ENCODE peak calls at places on chromosome 3, in nine cellular contexts. C is mammary epithelial cell, K is suprapubic skin, Z is HFF-Myc, N is bronchial epithelial cell, T is epithelial cell of esophagus, O is B cell, Q is Calu3, Y is GM23338. X is an unnamed sample.

GRCh38 chr3:66598168-66598567 is 97.3 kb upstream of the LRIG1 start:
- DNase-seq in O (no peak), Z (peak; percentile 57), T (no peak), C (no peak), Q (no peak), N (no peak), Y (no peak), K (no peak), X (no peak)

GRCh38 chr3:50840983-50841489 is 166.3 kb downstream of the DOCK3 start:
- DNase-seq in K (no peak), Z (no peak), C (no peak), T (no peak), Y (no peak), O (no peak), Q (no peak), N (no peak), X (no peak)

GRCh38 chr3:41907330-41908073 is 54.4 kb downstream of the ULK4 start:
- DNase-seq in Q (no peak), N (peak; percentile 71), K (no peak), Z (no peak), C (peak; percentile 60), T (peak; percentile 64), Y (no peak), O (no peak), X (no peak)

GRCh38 chr3:75260-75659 is 121.3 kb upstream of the CHL1 start:
- DNase-seq in O (no peak), Q (no peak), T (peak; percentile 30), C (no peak), K (no peak), N (peak; percentile 8), Y (no peak), Z (no peak), X (no peak)

GRCh38 chr3:175075269-175075668 is 216.1 kb downstream of the NAALADL2 start:
- DNase-seq in Y (no peak), Q (no peak), K (no peak), Z (no peak), O (no peak), T (no peak), N (peak; percentile 47), C (peak; percentile 11), X (no peak)

GRCh38 chr3:194867270-194867983 is 181.7 kb downstream of the FAM43A start:
- DNase-seq in Y (no peak), C (no peak), N (peak; percentile 10), K (no peak), T (no peak), O (no peak), Z (no peak), Q (peak; percentile 44), X (no peak)

GRCh38 chr3:165641569-165642310 is 195.5 kb downstream of the BCHE start:
- DNase-seq in O (no peak), Z (no peak), N (peak; percentile 12), Q (no peak), T (no peak), Y (no peak), C (no peak), K (no peak), X (no peak)

GRCh38 chr3:188927971-188928370 is 243.8 kb upstream of the TPRG1 start:
- DNase-seq in N (no peak), Y (no peak), C (no peak), Z (no peak), O (no peak), K (no peak), Q (no peak), T (no peak), X (no peak)

DNA sequence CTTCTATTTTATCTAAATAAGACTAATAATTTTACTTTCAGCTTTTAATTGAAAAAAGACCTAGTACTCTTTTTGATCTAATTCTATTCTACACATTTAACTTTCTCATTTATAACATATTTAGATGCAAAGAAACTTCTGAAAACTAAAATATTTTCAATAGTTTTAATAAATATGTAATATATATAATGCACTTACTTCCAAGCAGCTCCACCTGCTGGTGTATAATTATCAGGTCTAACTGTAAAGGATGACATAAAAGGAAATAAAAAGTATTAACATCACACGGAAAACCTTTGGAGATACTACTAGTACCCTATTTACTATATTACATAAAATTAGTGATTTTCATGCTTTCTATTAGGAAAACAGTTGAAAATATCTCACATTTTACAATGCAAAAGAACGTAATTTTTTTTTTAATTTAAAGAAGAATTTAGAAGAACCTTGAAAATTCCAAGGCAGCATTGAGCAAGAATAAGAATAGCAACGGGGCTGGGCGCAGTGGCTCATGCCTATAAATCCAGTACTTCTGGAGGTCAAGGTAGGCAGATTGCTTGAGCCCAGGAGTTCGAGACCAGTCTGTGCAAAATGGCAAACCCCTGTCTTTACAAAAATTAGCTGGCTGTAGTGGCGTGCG is 10.2 kb downstream of the PLSCR5 start:
- DNase-seq in Z (no peak), T (peak; percentile 42), K (no peak), C (no peak), Y (peak; percentile 24), N (peak; percentile 28), O (no peak), Q (no peak), X (no peak)
- TF ChIP-seq CTCF in Z (peak; percentile 26), T (peak; percentile 47), K (peak; percentile 7), C (peak; percentile 44), Y (peak; percentile 57), N (no peak), O (peak; percentile 40), Q (peak; percentile 59), X (peak; percentile 47)

GRCh38 chr3:127204841-127205582 is 12.1 kb downstream of the PRR23E start:
- DNase-seq in T (no peak), O (no peak), K (peak; percentile 41), Q (no peak), Y (no peak), Z (no peak), N (no peak), C (no peak), X (peak; percentile 40)

GRCh38 chr3:127208483-127209100 is 15.7 kb downstream of the PRR23E start:
- DNase-seq in Z (no peak), N (no peak), Y (no peak), C (no peak), K (peak; percentile 75), O (no peak), T (no peak), Q (no peak), X (no peak)

GRCh38 chr3:127206611-127207516 is 13.9 kb downstream of the PRR23E start:
- DNase-seq in T (no peak), O (no peak), N (no peak), C (no peak), K (peak; percentile 45), Y (no peak), Z (no peak), Q (no peak), X (no peak)

GRCh38 chr3:127207727-127208482 is 15.0 kb downstream of the PRR23E start:
- DNase-seq in T (no peak), O (no peak), Y (no peak), N (no peak), K (peak; percentile 50), Z (no peak), C (no peak), Q (no peak), X (no peak)

DNA sequence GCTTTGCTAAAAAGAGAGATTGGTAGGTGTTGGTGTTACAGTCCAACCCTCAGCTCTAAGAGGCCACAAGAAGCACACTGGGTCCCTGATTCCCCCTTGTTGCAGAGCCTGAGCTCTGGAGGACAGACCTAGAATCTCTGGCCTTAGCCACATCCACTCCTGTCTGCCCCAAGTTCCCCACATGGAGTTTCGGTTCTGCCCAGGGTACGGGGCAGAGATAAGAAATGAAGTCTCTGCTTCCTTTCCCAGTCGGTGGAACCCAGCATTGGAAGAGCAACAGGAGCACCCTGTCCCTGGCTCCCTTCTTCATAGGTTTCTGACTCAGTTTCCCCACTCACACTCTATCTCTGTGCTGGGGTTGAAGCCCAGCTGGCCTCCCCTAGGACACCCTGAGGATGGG is 13.2 kb downstream of the PRR23E start:
- DNase-seq in Q (no peak), K (peak; percentile 37), T (no peak), N (no peak), C (no peak), Z (no peak), O (no peak), Y (no peak), X (no peak)
- TF ChIP-seq CTCF in Q (no peak), K (no peak), T (no peak), N (no peak), C (no peak), Z (no peak), O (no peak), Y (no peak), X (no peak)

GRCh38 chr3:148992027-148992634 is 791 bp downstream of the GYG1 start:
- DNase-seq in O (no peak), N (peak; percentile 8), Z (no peak), T (peak; percentile 27), C (peak; percentile 20), K (no peak), Q (peak; percentile 68), Y (peak; percentile 71), X (peak; percentile 52)

GRCh38 chr3:148990211-148990610 is 1.1 kb upstream of the GYG1 start:
- DNase-seq in T (no peak), Q (no peak), C (no peak), Z (no peak), K (no peak), N (no peak), Y (no peak), O (no peak), X (no peak)

GRCh38 chr3:148992635-148993230 is 1.4 kb downstream of the GYG1 start:
- DNase-seq in Y (no peak), O (no peak), Q (no peak), N (no peak), C (no peak), K (no peak), Z (no peak), T (no peak), X (no peak)

DNA sequence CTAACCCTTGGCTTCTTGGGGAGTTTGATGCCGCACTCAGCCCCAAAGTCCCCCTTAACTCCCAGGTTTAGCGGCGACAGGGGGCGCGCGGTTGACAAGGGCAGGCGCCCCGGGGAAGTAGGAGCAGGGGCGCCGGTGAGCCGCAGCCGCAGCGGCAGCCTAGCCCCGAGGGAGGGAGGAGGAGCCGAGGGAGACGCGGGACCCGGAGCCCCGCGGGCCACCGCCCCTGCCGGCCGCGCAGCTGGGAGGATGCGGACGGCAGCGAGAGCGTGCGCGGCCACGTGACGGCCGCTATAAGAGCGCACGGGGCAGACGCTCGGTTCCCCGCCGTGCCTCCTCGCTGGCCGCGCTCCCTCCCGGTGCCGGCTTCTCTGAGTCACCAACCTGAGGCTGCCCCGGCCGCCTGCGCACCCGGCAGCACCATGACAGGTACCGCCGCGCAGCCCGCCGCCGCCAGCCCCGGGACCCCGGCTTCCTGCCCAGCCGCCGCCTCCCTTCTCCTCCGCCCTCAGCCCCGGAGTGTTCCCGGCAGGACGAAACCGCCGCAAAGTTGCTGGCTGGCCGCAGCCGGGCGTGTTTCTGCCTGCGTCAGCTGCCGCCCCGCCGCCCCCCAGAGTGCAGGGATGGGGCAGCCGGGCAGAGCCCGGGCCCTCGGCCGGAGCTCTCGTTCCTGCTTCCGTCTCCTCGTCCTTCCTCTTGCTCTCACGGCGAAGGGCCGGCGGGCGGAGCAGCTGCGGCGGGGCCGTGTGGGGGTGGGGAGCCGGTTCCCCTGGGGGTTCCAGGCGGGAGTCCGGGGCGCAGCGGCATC is at the start of gene GYG1:
- DNase-seq in Y (peak; percentile 88), Q (peak; percentile 92), C (peak; percentile 79), T (peak; percentile 85), N (peak; percentile 62), K (peak; percentile 88), Z (no peak), O (peak; percentile 92), X (peak; percentile 71)
- TF ChIP-seq CTCF in Y (peak; percentile 42), Q (peak; percentile 65), C (peak; percentile 18), T (peak; percentile 10), N (peak; percentile 6), K (peak; percentile 16), Z (peak; percentile 33), O (peak; percentile 18), X (no peak)

GRCh38 chr3:154122096-154122911 is 1.1 kb downstream of the ARHGEF26 start:
- DNase-seq in C (no peak), O (peak; percentile 48), Z (no peak), N (no peak), Y (peak; percentile 66), K (no peak), Q (peak; percentile 54), T (no peak), X (no peak)

GRCh38 chr3:154125378-154126030 is 4.3 kb downstream of the ARHGEF26 start:
- DNase-seq in K (no peak), O (no peak), N (no peak), C (no peak), Y (no peak), T (no peak), Z (no peak), Q (no peak), X (no peak)

GRCh38 chr3:154122912-154123559 is 1.8 kb downstream of the ARHGEF26 start:
- DNase-seq in Q (peak; percentile 22), C (no peak), O (peak; percentile 23), Z (no peak), K (no peak), N (peak; percentile 23), Y (peak; percentile 19), T (peak; percentile 27), X (no peak)

GRCh38 chr3:154120903-154121235 is 321 bp upstream of the ARHGEF26 start:
- DNase-seq in K (no peak), Y (no peak), Q (no peak), O (no peak), Z (no peak), C (no peak), N (peak; percentile 61), T (no peak), X (no peak)

DNA sequence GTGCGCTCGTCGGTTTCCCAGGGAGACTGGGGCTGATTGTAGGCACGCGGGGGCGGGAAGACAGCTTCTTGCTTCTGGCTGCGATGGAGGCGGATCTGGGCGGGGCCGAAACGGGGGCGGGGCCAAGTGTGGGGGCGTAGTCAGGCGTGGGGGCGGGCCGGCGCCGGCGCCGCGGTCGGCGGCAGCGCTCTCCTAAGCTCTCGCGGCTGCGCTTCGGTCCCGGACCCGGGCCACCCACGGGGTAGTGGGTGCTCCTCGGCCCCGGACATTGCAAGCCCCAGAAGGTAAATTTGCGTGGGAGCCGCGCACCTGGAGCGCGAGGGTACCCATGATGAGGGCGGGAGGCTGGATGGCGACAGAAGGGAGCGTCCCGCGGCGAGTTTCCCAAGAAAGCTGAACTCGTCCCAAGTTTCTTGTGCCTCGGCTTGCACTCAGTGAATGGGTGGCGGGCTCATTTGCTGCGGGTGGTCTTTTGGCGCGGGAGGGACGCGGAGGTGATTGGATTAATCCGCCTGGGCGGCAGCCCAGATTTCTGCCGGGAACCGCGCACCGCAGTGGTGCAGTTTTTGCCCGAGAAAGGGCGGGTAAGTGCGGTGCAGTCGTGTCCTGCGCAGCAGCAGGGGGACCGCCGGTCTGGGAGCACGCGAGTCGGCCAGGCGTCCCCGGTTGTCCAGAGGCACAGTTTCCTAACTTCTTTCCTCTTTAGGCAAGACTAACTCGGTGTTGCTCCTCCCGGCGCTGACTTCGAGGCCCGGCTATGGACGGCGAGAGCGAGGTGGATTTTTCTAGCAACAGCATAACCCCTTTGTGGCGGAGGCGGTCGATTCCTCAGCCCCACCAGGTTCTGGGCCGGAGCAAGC is at the start of gene ARHGEF26:
- DNase-seq in O (peak; percentile 77), K (peak; percentile 94), T (peak; percentile 92), C (peak; percentile 83), Z (peak; percentile 7), N (peak; percentile 68), Q (peak; percentile 97), Y (peak; percentile 94), X (peak; percentile 69)
- TF ChIP-seq CTCF in O (no peak), K (no peak), T (no peak), C (no peak), Z (no peak), N (no peak), Q (peak; percentile 16), Y (no peak), X (no peak)